ENCODE peak calls at places on chromosomes 3 and 15, in six cellular contexts. S is HL-60, T is IMR-90, H is esophagus squamous epithelium, C is endothelial cell of umbilical vein, O is AG04450. V is an unnamed sample.
A peak's percentile ranks its signal among the peaks of the same experiment; 100 is the strongest.

GRCh38 chr15:91548588-91548987 is 304.9 kb upstream of the SLCO3A1 start:
- DNase-seq in T (peak; percentile 11), S (no peak), C (no peak), H (no peak), O (no peak), V (peak; percentile 53)

GRCh38 chr3:11507719-11508118 is 136.0 kb downstream of the VGLL4 start:
- DNase-seq in T (peak; percentile 59), O (no peak), S (no peak), H (no peak), C (no peak), V (no peak)

GRCh38 chr3:136193273-136194043 is 2.7 kb downstream of the MSL2 start:
- DNase-seq in O (no peak), H (no peak), C (peak; percentile 48), T (no peak), S (no peak), V (no peak)

GRCh38 chr3:4888913-4889846 is 90.1 kb upstream of the BHLHE40 start:
- DNase-seq in C (no peak), S (no peak), T (no peak), H (no peak), O (no peak), V (no peak)

GRCh38 chr3:42052867-42053351 is 38.2 kb upstream of the TRAK1 start:
- DNase-seq in S (no peak), C (no peak), O (no peak), H (no peak), T (peak; percentile 69), V (no peak)

GRCh38 chr3:53890726-53891499 is 746 bp downstream of the SELENOK start:
- DNase-seq in T (peak; percentile 42), S (no peak), C (peak; percentile 53), H (no peak), O (no peak), V (no peak)

GRCh38 chr15:65286069-65286703 is 497 bp downstream of the PARP16 start:
- DNase-seq in O (no peak), S (no peak), H (no peak), C (peak; percentile 50), T (no peak), V (no peak)

GRCh38 chr3:57557088-57557537 is 1.0 kb downstream of the PDE12 start:
- DNase-seq in O (no peak), H (no peak), T (peak; percentile 56), S (no peak), C (peak; percentile 58), V (no peak)

GRCh38 chr3:54134155-54134554 is 11.8 kb downstream of the CACNA2D3 start:
- DNase-seq in O (no peak), T (no peak), C (no peak), S (no peak), H (no peak), V (no peak)

GRCh38 chr3:45545476-45545875 is 49.1 kb upstream of the LIMD1 start:
- DNase-seq in O (no peak), S (no peak), T (peak; percentile 45), H (no peak), C (no peak), V (no peak)

GRCh38 chr3:39810647-39811161 is 1.3 kb downstream of the MYRIP start:
- DNase-seq in T (no peak), H (no peak), C (peak; percentile 64), O (no peak), S (no peak), V (no peak)

GRCh38 chr3:38154625-38155255 is 10.6 kb upstream of the OXSR1 start:
- DNase-seq in H (no peak), S (no peak), C (no peak), O (no peak), T (no peak), V (no peak)

GRCh38 chr3:53303549-53303948 is 43.8 kb downstream of the DCP1A start:
- DNase-seq in T (no peak), H (no peak), S (no peak), O (no peak), C (no peak), V (peak; percentile 38)

GRCh38 chr15:94080416-94080815 is 150.9 kb upstream of the MCTP2 start:
- DNase-seq in T (no peak), H (no peak), O (no peak), C (no peak), S (no peak), V (peak; percentile 58)

GRCh38 chr15:36252117-36252711 is 327.2 kb upstream of the CDIN1 start:
- DNase-seq in O (no peak), S (no peak), H (no peak), C (no peak), T (no peak), V (no peak)

GRCh38 chr3:52216585-52217408 is 8.6 kb downstream of the TLR9 start:
- DNase-seq in H (no peak), O (peak; percentile 46), C (peak; percentile 96), S (no peak), T (peak; percentile 79), V (peak; percentile 65)
- H3K4me3 ChIP-seq in H (no peak overlapping the region), O (no peak overlapping the region), C (no peak overlapping the region), S (no peak overlapping the region), T (no peak overlapping the region), V (no peak overlapping the region)

DNA sequence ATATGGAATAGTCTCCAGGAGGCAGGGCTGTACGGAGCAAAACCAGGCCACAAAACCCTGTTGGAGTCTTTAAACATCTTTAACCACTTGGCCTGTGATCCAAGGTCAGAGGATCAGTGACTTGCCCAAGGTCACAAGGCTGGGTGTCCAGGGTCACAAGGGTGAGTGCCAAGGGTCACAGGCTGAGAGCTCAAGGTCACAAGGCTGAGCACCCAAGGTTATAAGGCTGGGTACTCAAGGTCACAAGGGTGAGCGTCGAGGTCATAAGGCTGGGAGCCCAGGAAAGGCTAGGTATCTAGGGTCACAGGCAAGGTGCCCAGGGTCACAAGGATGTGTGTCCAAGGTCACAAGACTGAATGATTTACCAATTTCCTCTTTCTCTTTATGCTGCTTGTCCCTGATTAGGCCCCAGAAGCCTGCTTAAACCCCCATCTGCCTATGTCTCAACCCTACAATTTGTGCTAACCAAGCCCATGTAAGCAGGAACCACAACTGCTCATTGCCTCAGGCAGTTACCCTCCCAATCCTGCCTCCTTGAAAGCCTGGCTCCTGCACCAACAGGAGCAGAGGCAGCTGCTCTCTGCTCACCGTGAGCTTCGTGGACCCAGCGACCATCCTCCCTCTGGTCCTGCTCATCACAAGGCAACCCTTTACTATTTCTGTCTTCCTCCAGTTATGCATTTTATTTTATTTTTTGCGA is 51.5 kb downstream of the MGLL start:
- DNase-seq in O (no peak), T (no peak), C (no peak), S (peak; percentile 60), H (no peak), V (no peak)
- H3K27ac ChIP-seq in O (no peak overlapping the region), T (peak overlapping the region; percentile 2), C (no peak overlapping the region), S (peak overlapping the region; percentile 94), H (no peak overlapping the region), V (no peak overlapping the region)

DNA sequence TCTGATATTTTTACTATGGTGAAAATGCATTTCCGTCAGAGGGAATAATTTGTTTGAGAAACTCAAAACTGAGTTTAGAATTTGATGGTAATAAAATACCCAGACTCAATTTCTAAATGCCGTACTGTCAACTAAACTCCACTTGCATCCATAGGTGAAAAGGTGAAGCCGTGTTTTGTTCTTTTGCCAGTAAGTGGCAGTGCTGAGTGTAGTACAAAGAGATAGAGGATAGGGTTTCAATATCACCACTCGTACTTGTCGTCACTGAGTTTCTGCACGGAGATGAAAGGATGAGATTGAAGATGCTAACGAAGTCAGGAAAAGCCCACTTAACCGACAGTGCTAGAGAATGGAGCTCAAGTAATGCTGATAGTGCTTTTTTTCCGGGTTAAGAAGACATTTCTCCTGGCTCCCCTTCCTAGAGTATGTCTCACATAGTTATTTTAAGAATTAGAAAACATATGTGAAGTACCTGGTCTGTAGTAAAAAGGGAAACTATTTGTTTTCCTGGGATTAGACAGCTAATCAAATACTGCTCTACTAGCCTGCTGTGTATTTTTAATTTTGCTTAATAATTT is 345.1 kb downstream of the IL5RA start:
- DNase-seq in C (no peak), T (no peak), H (no peak), O (no peak), S (no peak), V (no peak)
- TF ChIP-seq CTCF in C (no peak), T (no peak), H (no peak), O (no peak), S (no peak), V (no peak)

GRCh38 chr3:119500265-119500664 is 1.9 kb downstream of the TIMMDC1 start:
- DNase-seq in S (no peak), C (peak; percentile 7), H (no peak), O (no peak), T (no peak), V (no peak)
- H3K4me3 ChIP-seq in S (no peak overlapping the region), C (no peak overlapping the region), H (no peak overlapping the region), O (no peak overlapping the region), T (no peak overlapping the region), V (peak overlapping the region; percentile 93)

DNA sequence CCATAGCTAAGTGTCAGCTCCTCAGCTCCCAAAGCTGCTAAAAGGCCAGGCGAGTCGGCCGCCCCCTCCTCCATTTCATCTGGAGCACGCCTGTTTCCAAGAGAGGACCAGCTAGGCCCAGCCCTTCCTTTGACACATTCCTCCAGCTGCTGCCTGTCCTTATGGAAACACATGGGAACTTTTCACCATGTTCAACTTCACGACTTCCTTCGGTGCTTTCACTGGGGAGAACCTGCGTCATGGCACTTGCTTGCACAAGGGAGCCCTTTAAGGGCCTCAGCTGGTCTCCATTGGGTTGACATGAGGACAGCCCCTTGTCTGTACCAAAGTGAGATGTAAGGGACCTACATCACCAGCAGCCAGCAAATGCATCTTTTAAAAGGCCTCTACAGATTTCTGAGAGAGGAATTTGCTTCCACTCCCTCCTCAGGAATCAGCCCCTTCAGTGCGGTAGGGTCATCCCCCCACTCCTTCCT is 2.1 kb downstream of the MAGI1 start:
- DNase-seq in S (no peak), H (no peak), T (peak; percentile 50), O (no peak), C (peak; percentile 29), V (no peak)
- H3K27ac ChIP-seq in S (no peak overlapping the region), H (peak overlapping the region; percentile 93), T (no peak overlapping the region), O (peak overlapping the region; percentile 31), C (no peak overlapping the region), V (peak overlapping the region; percentile 89)

DNA sequence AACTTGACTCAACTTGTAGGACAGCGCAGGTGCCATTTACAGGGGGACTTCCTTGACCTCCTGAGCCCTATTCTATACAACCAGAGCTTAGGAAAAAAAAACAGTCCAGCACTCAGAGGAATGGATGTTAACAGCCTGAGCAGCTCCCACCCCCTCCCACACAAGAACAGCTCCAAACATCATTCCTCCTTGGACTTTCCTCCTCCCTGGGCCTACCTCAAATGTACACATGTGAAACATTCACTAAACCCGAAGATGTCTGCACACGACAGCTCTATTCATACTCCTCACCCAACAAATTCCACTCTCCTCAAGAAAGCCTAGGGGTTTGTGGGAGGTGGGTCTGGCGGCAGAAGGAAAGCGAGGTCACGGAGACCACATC is 503 bp upstream of the ATRIP start:
- DNase-seq in C (no peak), T (no peak), S (no peak), O (no peak), H (no peak), V (no peak)
- TF ChIP-seq CTCF in C (no peak), T (no peak), S (no peak), O (no peak), H (no peak), V (no peak)

GRCh38 chr15:68635142-68635541 is 56.3 kb downstream of the CORO2B start:
- DNase-seq in T (no peak), C (no peak), H (no peak), O (no peak), S (no peak), V (peak; percentile 50)

GRCh38 chr15:68632101-68632500 is 53.3 kb downstream of the CORO2B start:
- DNase-seq in T (no peak), S (no peak), C (no peak), H (no peak), O (no peak), V (no peak)

GRCh38 chr15:68634531-68634930 is 55.7 kb downstream of the CORO2B start:
- DNase-seq in T (no peak), H (no peak), O (no peak), S (no peak), C (no peak), V (no peak)

GRCh38 chr15:68633181-68634121 is 54.7 kb downstream of the CORO2B start:
- DNase-seq in H (no peak), O (no peak), T (no peak), C (no peak), S (no peak), V (no peak)

GRCh38 chr15:68634122-68634482 is 55.3 kb downstream of the CORO2B start:
- DNase-seq in T (no peak), H (no peak), O (no peak), C (no peak), S (no peak), V (no peak)
- H3K4me3 ChIP-seq in T (no peak overlapping the region), H (no peak overlapping the region), O (no peak overlapping the region), C (no peak overlapping the region), S (no peak overlapping the region), V (no peak overlapping the region)

V was measured in left ventricle myocardium inferior.